ENCODE peak calls at places on chromosomes 7 and 10, in seven cellular contexts. One of them, this sample, is unnamed.

GRCh38 chr10:48608279-48608681 is 3.4 kb upstream of the ARHGAP22 start:
- DNase-seq in thoracic aorta: no peak
- DNase-seq in fibroblast of lung: no peak
- DNase-seq in HFFc6: no peak
- DNase-seq in bronchial epithelial cell: peak; percentile 60
- DNase-seq in dorsolateral prefrontal cortex: no peak
- DNase-seq in upper lobe of left lung: no peak
- DNase-seq in this sample: peak; percentile 75

GRCh38 chr7:1950623-1951523 is 280.8 kb downstream of the ELFN1 start:
- DNase-seq in thoracic aorta: no peak
- DNase-seq in fibroblast of lung: peak; percentile 38
- DNase-seq in HFFc6: no peak
- DNase-seq in bronchial epithelial cell: no peak
- DNase-seq in dorsolateral prefrontal cortex: no peak
- DNase-seq in upper lobe of left lung: peak; percentile 67
- DNase-seq in this sample: no peak

GRCh38 chr7:29035044-29035740 is 77.1 kb upstream of the TRIL start:
- DNase-seq in thoracic aorta: no peak
- DNase-seq in fibroblast of lung: peak; percentile 95
- DNase-seq in HFFc6: peak; percentile 37
- DNase-seq in bronchial epithelial cell: peak; percentile 81
- DNase-seq in dorsolateral prefrontal cortex: no peak
- DNase-seq in upper lobe of left lung: no peak
- DNase-seq in this sample: peak; percentile 89

GRCh38 chr7:127674361-127674760 is 22.4 kb downstream of the SND1 start:
- DNase-seq in thoracic aorta: no peak
- DNase-seq in fibroblast of lung: peak; percentile 11
- DNase-seq in HFFc6: no peak
- DNase-seq in bronchial epithelial cell: no peak
- DNase-seq in dorsolateral prefrontal cortex: no peak
- DNase-seq in upper lobe of left lung: no peak
- DNase-seq in this sample: no peak

GRCh38 chr7:104979167-104979841 is 34.7 kb upstream of the KMT2E start:
- DNase-seq in thoracic aorta: no peak
- DNase-seq in fibroblast of lung: peak; percentile 83
- DNase-seq in HFFc6: peak; percentile 82
- DNase-seq in bronchial epithelial cell: peak; percentile 56
- DNase-seq in dorsolateral prefrontal cortex: no peak
- DNase-seq in upper lobe of left lung: no peak
- DNase-seq in this sample: no peak

GRCh38 chr7:36029846-36030510 is 123.1 kb upstream of the EEPD1 start:
- DNase-seq in thoracic aorta: no peak
- DNase-seq in fibroblast of lung: no peak
- DNase-seq in HFFc6: no peak
- DNase-seq in bronchial epithelial cell: no peak
- DNase-seq in dorsolateral prefrontal cortex: no peak
- DNase-seq in upper lobe of left lung: no peak
- DNase-seq in this sample: no peak

GRCh38 chr10:120336910-120337540 is 120.0 kb upstream of the PLPP4 start:
- DNase-seq in thoracic aorta: no peak
- DNase-seq in fibroblast of lung: peak; percentile 17
- DNase-seq in HFFc6: peak; percentile 22
- DNase-seq in bronchial epithelial cell: peak; percentile 55
- DNase-seq in dorsolateral prefrontal cortex: peak; percentile 38
- DNase-seq in upper lobe of left lung: no peak
- DNase-seq in this sample: peak; percentile 66

GRCh38 chr10:69014171-69014570 is 25.6 kb downstream of the KIFBP start:
- DNase-seq in thoracic aorta: no peak
- DNase-seq in fibroblast of lung: no peak
- DNase-seq in HFFc6: no peak
- DNase-seq in bronchial epithelial cell: peak; percentile 76
- DNase-seq in dorsolateral prefrontal cortex: no peak
- DNase-seq in upper lobe of left lung: no peak
- DNase-seq in this sample: no peak

GRCh38 chr7:915291-916218 is 38.9 kb downstream of the ADAP1 start:
- DNase-seq in thoracic aorta: no peak
- DNase-seq in fibroblast of lung: no peak
- DNase-seq in HFFc6: no peak
- DNase-seq in bronchial epithelial cell: no peak
- DNase-seq in dorsolateral prefrontal cortex: no peak
- DNase-seq in upper lobe of left lung: peak; percentile 84
- DNase-seq in this sample: no peak

GRCh38 chr10:96951954-96952353 is 119.9 kb downstream of the LCOR start:
- DNase-seq in thoracic aorta: no peak
- DNase-seq in fibroblast of lung: no peak
- DNase-seq in HFFc6: no peak
- DNase-seq in bronchial epithelial cell: no peak
- DNase-seq in dorsolateral prefrontal cortex: no peak
- DNase-seq in upper lobe of left lung: no peak
- DNase-seq in this sample: no peak

GRCh38 chr10:93080350-93081046 is 6.8 kb downstream of the CYP26A1 start:
- DNase-seq in thoracic aorta: peak; percentile 15
- DNase-seq in fibroblast of lung: peak; percentile 61
- DNase-seq in HFFc6: peak; percentile 44
- DNase-seq in bronchial epithelial cell: peak; percentile 13
- DNase-seq in dorsolateral prefrontal cortex: peak; percentile 50
- DNase-seq in upper lobe of left lung: peak; percentile 17
- DNase-seq in this sample: peak; percentile 57

GRCh38 chr7:116780966-116781365 is 81.4 kb upstream of the CAPZA2 start:
- DNase-seq in thoracic aorta: no peak
- DNase-seq in fibroblast of lung: no peak
- DNase-seq in HFFc6: no peak
- DNase-seq in bronchial epithelial cell: peak; percentile 83
- DNase-seq in dorsolateral prefrontal cortex: no peak
- DNase-seq in upper lobe of left lung: no peak
- DNase-seq in this sample: no peak

GRCh38 chr7:103348452-103348851 is 1.0 kb downstream of the PSMC2 start:
- DNase-seq in thoracic aorta: no peak
- DNase-seq in fibroblast of lung: no peak
- DNase-seq in HFFc6: no peak
- DNase-seq in bronchial epithelial cell: peak; percentile 3
- DNase-seq in dorsolateral prefrontal cortex: no peak
- DNase-seq in upper lobe of left lung: no peak
- DNase-seq in this sample: no peak

GRCh38 chr7:124482229-124482628 is 283.4 kb downstream of the GPR37 start:
- DNase-seq in thoracic aorta: no peak
- DNase-seq in fibroblast of lung: no peak
- DNase-seq in HFFc6: no peak
- DNase-seq in bronchial epithelial cell: no peak
- DNase-seq in dorsolateral prefrontal cortex: no peak
- DNase-seq in upper lobe of left lung: no peak
- DNase-seq in this sample: no peak

GRCh38 chr10:104045151-104046089 is 40.3 kb downstream of the COL17A1 start:
- DNase-seq in thoracic aorta: no peak
- DNase-seq in fibroblast of lung: peak; percentile 62
- DNase-seq in HFFc6: peak; percentile 75
- DNase-seq in bronchial epithelial cell: no peak
- DNase-seq in dorsolateral prefrontal cortex: peak; percentile 72
- DNase-seq in upper lobe of left lung: no peak
- DNase-seq in this sample: peak; percentile 64

GRCh38 chr7:99949645-99950228 is 20.3 kb upstream of the GJC3 start:
- DNase-seq in thoracic aorta: no peak
- DNase-seq in fibroblast of lung: peak; percentile 4
- DNase-seq in HFFc6: peak; percentile 8
- DNase-seq in bronchial epithelial cell: peak; percentile 12
- DNase-seq in dorsolateral prefrontal cortex: no peak
- DNase-seq in upper lobe of left lung: no peak
- DNase-seq in this sample: no peak

GRCh38 chr10:116764979-116765378 is 22.6 kb upstream of the HSPA12A start:
- DNase-seq in thoracic aorta: no peak
- DNase-seq in fibroblast of lung: no peak
- DNase-seq in HFFc6: no peak
- DNase-seq in bronchial epithelial cell: no peak
- DNase-seq in dorsolateral prefrontal cortex: no peak
- DNase-seq in upper lobe of left lung: no peak
- DNase-seq in this sample: no peak

GRCh38 chr10:116763440-116763839 is 21.1 kb upstream of the HSPA12A start:
- DNase-seq in thoracic aorta: no peak
- DNase-seq in fibroblast of lung: no peak
- DNase-seq in HFFc6: no peak
- DNase-seq in bronchial epithelial cell: no peak
- DNase-seq in dorsolateral prefrontal cortex: peak; percentile 31
- DNase-seq in upper lobe of left lung: no peak
- DNase-seq in this sample: no peak

GRCh38 chr10:116767235-116767634 is 24.9 kb upstream of the HSPA12A start:
- DNase-seq in thoracic aorta: no peak
- DNase-seq in fibroblast of lung: peak; percentile 5
- DNase-seq in HFFc6: no peak
- DNase-seq in bronchial epithelial cell: no peak
- DNase-seq in dorsolateral prefrontal cortex: no peak
- DNase-seq in upper lobe of left lung: no peak
- DNase-seq in this sample: no peak

GRCh38 chr10:116766241-116767198 is 24.2 kb upstream of the HSPA12A start:
- DNase-seq in thoracic aorta: no peak
- DNase-seq in fibroblast of lung: no peak
- DNase-seq in HFFc6: no peak
- DNase-seq in bronchial epithelial cell: no peak
- DNase-seq in dorsolateral prefrontal cortex: no peak
- DNase-seq in upper lobe of left lung: no peak
- DNase-seq in this sample: no peak

GRCh38 chr10:116765549-116766162 is 23.3 kb upstream of the HSPA12A start:
- DNase-seq in thoracic aorta: no peak
- DNase-seq in fibroblast of lung: no peak
- DNase-seq in HFFc6: no peak
- DNase-seq in bronchial epithelial cell: no peak
- DNase-seq in dorsolateral prefrontal cortex: peak; percentile 70
- DNase-seq in upper lobe of left lung: no peak
- DNase-seq in this sample: no peak
- TF ChIP-seq CTCF in thoracic aorta: no peak
- TF ChIP-seq CTCF in fibroblast of lung: peak; percentile 34
- TF ChIP-seq CTCF in HFFc6: peak; percentile 75
- TF ChIP-seq CTCF in bronchial epithelial cell: peak; percentile 59
- TF ChIP-seq CTCF in dorsolateral prefrontal cortex: peak; percentile 61
- TF ChIP-seq CTCF in upper lobe of left lung: no peak
- TF ChIP-seq CTCF in this sample: no peak

GRCh38 chr7:154879629-154880028 is 123.3 kb downstream of the PAXIP1 start:
- DNase-seq in thoracic aorta: no peak
- DNase-seq in fibroblast of lung: no peak
- DNase-seq in HFFc6: no peak
- DNase-seq in bronchial epithelial cell: no peak
- DNase-seq in dorsolateral prefrontal cortex: no peak
- DNase-seq in upper lobe of left lung: no peak
- DNase-seq in this sample: no peak
- TF ChIP-seq CTCF in thoracic aorta: no peak
- TF ChIP-seq CTCF in fibroblast of lung: no peak
- TF ChIP-seq CTCF in HFFc6: no peak
- TF ChIP-seq CTCF in bronchial epithelial cell: no peak
- TF ChIP-seq CTCF in dorsolateral prefrontal cortex: no peak
- TF ChIP-seq CTCF in upper lobe of left lung: no peak
- TF ChIP-seq CTCF in this sample: no peak

GRCh38 chr10:72331575-72332422 is 22.9 kb downstream of the DNAJB12 start:
- DNase-seq in thoracic aorta: peak; percentile 43
- DNase-seq in fibroblast of lung: peak; percentile 88
- DNase-seq in HFFc6: no peak
- DNase-seq in bronchial epithelial cell: peak; percentile 92
- DNase-seq in dorsolateral prefrontal cortex: peak; percentile 92
- DNase-seq in upper lobe of left lung: peak; percentile 95
- DNase-seq in this sample: peak; percentile 99
- TF ChIP-seq CTCF in thoracic aorta: peak; percentile 54
- TF ChIP-seq CTCF in fibroblast of lung: peak; percentile 29
- TF ChIP-seq CTCF in HFFc6: no peak
- TF ChIP-seq CTCF in bronchial epithelial cell: peak; percentile 27
- TF ChIP-seq CTCF in dorsolateral prefrontal cortex: peak; percentile 38
- TF ChIP-seq CTCF in upper lobe of left lung: peak; percentile 45
- TF ChIP-seq CTCF in this sample: no peak

DNA sequence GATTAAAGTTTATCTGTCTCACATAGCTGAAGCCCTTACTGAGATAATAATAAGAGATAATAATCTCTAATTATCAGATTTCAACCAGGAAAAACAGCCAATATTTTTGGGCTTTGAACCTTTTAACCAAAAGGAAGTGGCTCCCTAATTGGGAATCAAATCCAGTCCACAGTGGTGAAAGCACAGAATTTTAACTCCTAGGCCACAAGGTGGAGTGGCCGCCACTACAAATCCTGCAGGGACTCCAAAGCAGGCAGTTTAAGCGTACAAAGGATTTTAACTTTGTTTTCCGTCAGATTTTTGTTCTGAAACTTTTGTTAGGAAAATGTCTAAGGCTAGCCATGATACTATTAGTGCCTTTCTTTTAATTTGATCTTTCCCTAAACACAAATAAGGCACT is 99.6 kb upstream of the CCNY start:
- DNase-seq in thoracic aorta: no peak
- DNase-seq in fibroblast of lung: peak; percentile 33
- DNase-seq in HFFc6: no peak
- DNase-seq in bronchial epithelial cell: no peak
- DNase-seq in dorsolateral prefrontal cortex: no peak
- DNase-seq in upper lobe of left lung: no peak
- DNase-seq in this sample: peak; percentile 13
- TF ChIP-seq CTCF in thoracic aorta: no peak
- TF ChIP-seq CTCF in fibroblast of lung: peak; percentile 49
- TF ChIP-seq CTCF in HFFc6: peak; percentile 51
- TF ChIP-seq CTCF in bronchial epithelial cell: peak; percentile 25
- TF ChIP-seq CTCF in dorsolateral prefrontal cortex: no peak
- TF ChIP-seq CTCF in upper lobe of left lung: no peak
- TF ChIP-seq CTCF in this sample: peak; percentile 19

DNA sequence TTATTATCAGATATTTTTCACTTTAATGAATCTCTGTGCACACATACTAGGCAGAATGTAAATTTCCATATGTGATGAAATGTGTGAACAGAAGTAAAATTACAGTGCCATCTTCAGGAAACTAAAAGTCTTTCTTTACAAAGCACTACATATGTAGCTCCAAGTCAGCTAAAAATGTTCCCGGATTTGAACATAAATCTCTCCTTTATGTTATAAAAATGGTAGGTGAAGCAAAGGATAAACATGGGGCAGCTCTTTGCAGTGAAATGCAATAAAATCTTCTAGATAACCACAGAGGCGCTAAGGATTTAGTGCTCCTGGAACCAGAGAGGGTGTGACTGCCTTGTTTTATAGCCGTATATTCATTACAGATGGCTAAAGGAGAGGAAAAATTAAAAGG is 104.9 kb upstream of the C7orf33 start:
- DNase-seq in thoracic aorta: no peak
- DNase-seq in fibroblast of lung: no peak
- DNase-seq in HFFc6: no peak
- DNase-seq in bronchial epithelial cell: peak; percentile 36
- DNase-seq in dorsolateral prefrontal cortex: no peak
- DNase-seq in upper lobe of left lung: no peak
- DNase-seq in this sample: peak; percentile 8
- TF ChIP-seq CTCF in thoracic aorta: no peak
- TF ChIP-seq CTCF in fibroblast of lung: no peak
- TF ChIP-seq CTCF in HFFc6: no peak
- TF ChIP-seq CTCF in bronchial epithelial cell: peak; percentile 8
- TF ChIP-seq CTCF in dorsolateral prefrontal cortex: peak; percentile 59
- TF ChIP-seq CTCF in upper lobe of left lung: no peak
- TF ChIP-seq CTCF in this sample: no peak

DNA sequence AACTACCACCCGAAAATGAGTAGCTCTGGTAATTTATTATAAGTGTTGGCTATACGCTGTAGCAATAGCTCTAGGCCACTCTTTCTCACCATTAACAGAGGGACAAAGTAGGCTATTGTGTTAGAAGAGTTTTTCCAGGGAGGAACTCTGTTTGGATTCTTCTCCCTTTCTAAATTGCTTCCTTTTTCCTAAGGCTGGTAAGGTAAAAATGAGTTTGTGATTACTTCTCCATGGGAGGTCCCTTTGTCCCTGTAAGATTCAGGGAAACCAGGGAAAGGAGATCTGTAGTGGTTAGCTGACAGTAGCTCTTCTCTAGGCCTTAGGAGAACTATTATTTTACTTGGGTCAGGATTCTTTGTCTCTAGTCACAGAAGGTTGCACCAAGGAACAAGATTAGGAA is 23.2 kb upstream of the SEMA3E start:
- DNase-seq in thoracic aorta: no peak
- DNase-seq in fibroblast of lung: no peak
- DNase-seq in HFFc6: no peak
- DNase-seq in bronchial epithelial cell: no peak
- DNase-seq in dorsolateral prefrontal cortex: no peak
- DNase-seq in upper lobe of left lung: no peak
- DNase-seq in this sample: no peak
- TF ChIP-seq CTCF in thoracic aorta: no peak
- TF ChIP-seq CTCF in fibroblast of lung: no peak
- TF ChIP-seq CTCF in HFFc6: no peak
- TF ChIP-seq CTCF in bronchial epithelial cell: no peak
- TF ChIP-seq CTCF in dorsolateral prefrontal cortex: no peak
- TF ChIP-seq CTCF in upper lobe of left lung: no peak
- TF ChIP-seq CTCF in this sample: no peak

This sample was measured in MCF 10A.